ENCODE peak calls at places on chromosomes 13 and 19, in five cellular contexts. One of them, this sample, is unnamed.

GRCh38 chr19:38452430-38453366 is 19.2 kb downstream of the RYR1 start:
- DNase-seq in AG09309: no peak
- DNase-seq in endothelial cell: peak
- DNase-seq in transverse colon: no peak
- DNase-seq in psoas muscle: peak
- DNase-seq in this sample: no peak

GRCh38 chr19:55526216-55527196 is 10.4 kb downstream of the SBK2 start:
- DNase-seq in AG09309: no peak
- DNase-seq in endothelial cell: no peak
- DNase-seq in transverse colon: peak
- DNase-seq in psoas muscle: peak
- DNase-seq in this sample: no peak

GRCh38 chr19:38047641-38048040 is 140.6 kb downstream of the SIPA1L3 start:
- DNase-seq in AG09309: no peak
- DNase-seq in endothelial cell: no peak
- DNase-seq in transverse colon: no peak
- DNase-seq in psoas muscle: no peak
- DNase-seq in this sample: no peak

GRCh38 chr13:63307239-63307638 is 1891.6 kb upstream of the PCDH20 start:
- DNase-seq in AG09309: no peak
- DNase-seq in endothelial cell: no peak
- DNase-seq in transverse colon: no peak
- DNase-seq in psoas muscle: no peak
- DNase-seq in this sample: no peak

GRCh38 chr19:44677019-44677809 is 5.9 kb downstream of the CEACAM19 start:
- DNase-seq in AG09309: no peak
- DNase-seq in endothelial cell: no peak
- DNase-seq in transverse colon: no peak
- DNase-seq in psoas muscle: no peak
- DNase-seq in this sample: no peak

GRCh38 chr13:29925457-29925856 is 75.0 kb upstream of the UBL3 start:
- DNase-seq in AG09309: peak
- DNase-seq in endothelial cell: no peak
- DNase-seq in transverse colon: peak
- DNase-seq in psoas muscle: peak
- DNase-seq in this sample: no peak

GRCh38 chr13:109704771-109705628 is 81.4 kb downstream of the IRS2 start:
- DNase-seq in AG09309: no peak
- DNase-seq in endothelial cell: no peak
- DNase-seq in transverse colon: peak
- DNase-seq in psoas muscle: peak
- DNase-seq in this sample: no peak

GRCh38 chr13:101706651-101707050 is 254.2 kb downstream of the ITGBL1 start:
- DNase-seq in AG09309: peak
- DNase-seq in endothelial cell: peak
- DNase-seq in transverse colon: peak
- DNase-seq in psoas muscle: no peak
- DNase-seq in this sample: no peak

GRCh38 chr19:38304866-38305429 is 897 bp downstream of the C19orf33 start:
- DNase-seq in AG09309: no peak
- DNase-seq in endothelial cell: peak
- DNase-seq in transverse colon: peak
- DNase-seq in psoas muscle: no peak
- DNase-seq in this sample: peak

GRCh38 chr13:71964491-71965108 is 97.6 kb upstream of the DACH1 start:
- DNase-seq in AG09309: no peak
- DNase-seq in endothelial cell: no peak
- DNase-seq in transverse colon: no peak
- DNase-seq in psoas muscle: no peak
- DNase-seq in this sample: no peak

GRCh38 chr19:54186934-54187381 is 2.4 kb downstream of the MBOAT7 start:
- DNase-seq in AG09309: no peak
- DNase-seq in endothelial cell: no peak
- DNase-seq in transverse colon: peak
- DNase-seq in psoas muscle: peak
- DNase-seq in this sample: no peak

GRCh38 chr13:96551540-96551939 is 442.7 kb downstream of the OXGR1 start:
- DNase-seq in AG09309: no peak
- DNase-seq in endothelial cell: no peak
- DNase-seq in transverse colon: no peak
- DNase-seq in psoas muscle: no peak
- DNase-seq in this sample: no peak

GRCh38 chr13:97856001-97856675 is 97.3 kb upstream of the IPO5 start:
- DNase-seq in AG09309: no peak
- DNase-seq in endothelial cell: no peak
- DNase-seq in transverse colon: peak
- DNase-seq in psoas muscle: peak
- DNase-seq in this sample: no peak

GRCh38 chr19:12202250-12202649 is 39.4 kb downstream of the ZNF136 start:
- DNase-seq in AG09309: no peak
- DNase-seq in endothelial cell: no peak
- DNase-seq in transverse colon: peak
- DNase-seq in psoas muscle: no peak
- DNase-seq in this sample: no peak

GRCh38 chr19:48491793-48492123 is 19.9 kb downstream of the LMTK3 start:
- DNase-seq in AG09309: no peak
- DNase-seq in endothelial cell: no peak
- DNase-seq in transverse colon: no peak
- DNase-seq in psoas muscle: peak
- DNase-seq in this sample: no peak

GRCh38 chr13:38013676-38014075 is 144.1 kb upstream of the TRPC4 start:
- DNase-seq in AG09309: no peak
- DNase-seq in endothelial cell: no peak
- DNase-seq in transverse colon: no peak
- DNase-seq in psoas muscle: no peak
- DNase-seq in this sample: no peak

GRCh38 chr13:44212633-44213387 is 160.8 kb upstream of the SERP2 start:
- DNase-seq in AG09309: peak
- DNase-seq in endothelial cell: no peak
- DNase-seq in transverse colon: no peak
- DNase-seq in psoas muscle: no peak
- DNase-seq in this sample: no peak

GRCh38 chr19:29293736-29294342 is 80.9 kb upstream of the UQCRFS1 start:
- DNase-seq in AG09309: no peak
- DNase-seq in endothelial cell: no peak
- DNase-seq in transverse colon: no peak
- DNase-seq in psoas muscle: no peak
- DNase-seq in this sample: no peak

GRCh38 chr19:50702870-50703829 is 16.5 kb downstream of the SHANK1 start:
- DNase-seq in AG09309: no peak
- DNase-seq in endothelial cell: no peak
- DNase-seq in transverse colon: no peak
- DNase-seq in psoas muscle: peak
- DNase-seq in this sample: no peak

GRCh38 chr19:50706387-50706786 is 13.2 kb downstream of the SHANK1 start:
- DNase-seq in AG09309: no peak
- DNase-seq in endothelial cell: no peak
- DNase-seq in transverse colon: no peak
- DNase-seq in psoas muscle: peak
- DNase-seq in this sample: no peak

GRCh38 chr19:50708179-50708879 is 11.3 kb downstream of the SHANK1 start:
- DNase-seq in AG09309: no peak
- DNase-seq in endothelial cell: no peak
- DNase-seq in transverse colon: no peak
- DNase-seq in psoas muscle: peak
- DNase-seq in this sample: no peak

GRCh38 chr19:50703915-50704548 is 15.6 kb downstream of the SHANK1 start:
- DNase-seq in AG09309: no peak
- DNase-seq in endothelial cell: no peak
- DNase-seq in transverse colon: no peak
- DNase-seq in psoas muscle: peak
- DNase-seq in this sample: no peak

GRCh38 chr19:50705422-50706019 is 14.1 kb downstream of the SHANK1 start:
- DNase-seq in AG09309: peak
- DNase-seq in endothelial cell: no peak
- DNase-seq in transverse colon: no peak
- DNase-seq in psoas muscle: no peak
- DNase-seq in this sample: no peak
- TF ChIP-seq CTCF in AG09309: peak
- TF ChIP-seq CTCF in endothelial cell: no peak
- TF ChIP-seq CTCF in transverse colon: peak
- TF ChIP-seq CTCF in psoas muscle: peak
- TF ChIP-seq CTCF in this sample: peak

DNA sequence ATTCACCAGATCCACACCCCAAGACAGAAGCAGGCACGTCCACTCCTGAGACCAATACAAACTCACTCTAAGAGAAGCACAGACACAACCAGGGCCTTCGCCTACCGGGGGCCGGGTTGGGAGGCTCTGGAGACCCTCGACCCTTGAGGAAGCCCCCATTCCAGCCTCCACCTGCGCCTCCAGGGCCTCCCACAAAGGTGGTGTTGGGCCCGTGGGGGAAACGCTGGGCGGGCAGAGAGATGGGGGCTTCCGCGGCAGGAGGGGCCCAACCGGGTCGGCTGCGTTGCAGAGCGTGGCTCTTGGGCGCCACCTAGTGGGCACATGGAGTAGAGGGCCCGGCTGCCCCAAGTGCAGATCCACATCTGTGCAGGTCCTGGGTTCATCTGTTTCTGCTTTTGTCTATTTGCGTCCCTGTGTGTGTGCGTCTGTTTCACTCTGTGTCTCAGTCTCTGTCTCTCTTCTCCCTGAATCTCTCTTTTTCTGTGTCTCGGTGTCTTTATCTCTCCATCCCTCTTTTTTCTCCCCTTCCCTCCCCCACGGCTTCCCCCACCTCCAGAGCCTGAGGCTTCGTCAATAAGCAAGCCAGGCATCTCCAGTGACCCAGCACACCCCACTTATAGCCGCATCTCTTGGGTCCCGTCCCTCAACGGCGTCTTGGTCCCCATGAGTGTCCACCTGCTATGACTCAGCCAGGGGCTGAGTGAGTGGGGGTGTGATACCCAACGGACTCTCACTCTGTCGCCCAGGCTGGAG is 10.5 kb upstream of the TINCR start:
- DNase-seq in AG09309: no peak
- DNase-seq in endothelial cell: peak
- DNase-seq in transverse colon: peak
- DNase-seq in psoas muscle: peak
- DNase-seq in this sample: peak
- TF ChIP-seq CTCF in AG09309: peak
- TF ChIP-seq CTCF in endothelial cell: peak
- TF ChIP-seq CTCF in transverse colon: peak
- TF ChIP-seq CTCF in psoas muscle: peak
- TF ChIP-seq CTCF in this sample: peak

DNA sequence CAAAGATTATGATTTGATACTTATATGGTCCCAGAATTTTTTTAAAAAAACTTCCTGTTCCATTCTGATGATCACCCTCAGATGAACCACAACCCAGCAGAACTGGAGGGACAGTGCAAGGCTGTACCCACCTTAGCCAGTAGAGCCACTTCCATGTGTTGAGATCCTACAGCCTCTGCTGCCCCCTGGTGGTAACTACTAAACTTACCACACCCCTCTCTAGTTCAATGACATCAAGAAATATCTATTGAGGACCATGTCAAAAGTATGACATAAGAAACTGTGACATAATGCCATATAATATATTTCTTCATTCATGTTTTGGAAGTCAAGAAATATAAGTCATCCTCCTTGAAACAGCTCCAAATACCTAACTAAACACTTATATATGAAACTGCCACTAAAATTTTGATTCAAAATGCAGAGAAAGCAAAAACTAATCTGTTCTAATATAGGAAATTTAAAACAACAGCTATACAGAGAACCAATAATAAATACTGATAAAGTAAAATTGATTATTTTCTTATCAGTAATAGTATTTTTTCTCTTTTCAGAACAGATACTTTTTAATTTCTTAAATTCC is 412.6 kb downstream of the KCTD12 start:
- DNase-seq in AG09309: peak
- DNase-seq in endothelial cell: peak
- DNase-seq in transverse colon: peak
- DNase-seq in psoas muscle: peak
- DNase-seq in this sample: peak
- TF ChIP-seq CTCF in AG09309: peak
- TF ChIP-seq CTCF in endothelial cell: peak
- TF ChIP-seq CTCF in transverse colon: peak
- TF ChIP-seq CTCF in psoas muscle: peak
- TF ChIP-seq CTCF in this sample: peak

DNA sequence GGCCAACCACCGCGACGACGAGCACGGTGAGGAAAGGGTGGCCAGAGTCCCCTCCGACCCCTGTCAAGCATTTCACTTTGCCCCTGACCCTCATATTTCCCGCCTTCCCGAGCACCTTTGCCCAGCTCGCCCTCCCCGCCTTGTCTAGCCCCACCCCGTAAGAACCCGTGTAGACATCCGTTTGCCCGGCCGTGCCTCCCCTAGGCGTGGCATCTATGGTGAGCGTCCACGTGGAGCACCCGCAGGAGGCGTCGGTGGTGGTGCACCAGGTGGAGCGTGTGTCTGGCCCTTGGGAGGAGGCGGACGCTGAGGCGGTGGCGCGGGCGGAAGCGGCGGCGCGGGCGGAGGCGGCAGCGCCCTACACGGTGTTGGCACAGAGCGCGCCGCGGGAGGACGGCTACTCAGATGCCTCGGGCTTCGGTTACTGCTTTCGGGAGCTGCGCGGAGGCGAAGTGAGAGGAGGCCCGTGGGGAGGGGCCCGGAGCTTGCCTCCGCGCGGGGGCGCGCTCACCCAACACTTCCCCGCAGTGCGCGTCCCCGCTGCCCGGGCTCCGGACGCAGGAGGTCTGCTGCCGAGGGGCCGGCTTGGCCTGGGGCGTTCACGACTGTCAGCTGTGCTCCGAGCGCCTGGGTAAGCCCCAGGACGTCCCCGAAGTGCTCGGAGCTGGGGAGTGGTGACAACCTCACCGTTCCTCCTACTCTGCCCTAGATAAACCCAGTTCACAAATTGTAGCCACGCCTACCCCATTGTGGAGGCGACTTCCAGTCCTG is 4.2 kb downstream of the LTBP4 start:
- DNase-seq in AG09309: no peak
- DNase-seq in endothelial cell: peak
- DNase-seq in transverse colon: peak
- DNase-seq in psoas muscle: peak
- DNase-seq in this sample: no peak
- TF ChIP-seq CTCF in AG09309: no peak
- TF ChIP-seq CTCF in endothelial cell: no peak
- TF ChIP-seq CTCF in transverse colon: no peak
- TF ChIP-seq CTCF in psoas muscle: peak
- TF ChIP-seq CTCF in this sample: peak

This sample was measured in progenitor cell of endocrine pancreas.